ENCODE peak calls at places on chromosome 2, in four cellular contexts. Y is mesenchymal stem cell, A is mammary epithelial cell, X is OCI-LY7. U is an unnamed sample.
A peak's percentile ranks its signal among the peaks of the same experiment; 100 is the strongest.

GRCh38 chr2:199739413-199740110 is 111.4 kb downstream of the FTCDNL1 start:
- DNase-seq in Y (peak; percentile 62), X (peak; percentile 62), A (peak; percentile 8), U (peak; percentile 57)

GRCh38 chr2:111188681-111189080 is 68.0 kb downstream of the BCL2L11 start:
- DNase-seq in A (no peak), Y (no peak), X (no peak), U (no peak)

GRCh38 chr2:173059941-173060575 is 15.6 kb upstream of the MAP3K20 start:
- DNase-seq in A (no peak), Y (no peak), X (peak; percentile 17), U (no peak)

GRCh38 chr2:31051213-31052185 is 86.7 kb downstream of the GALNT14 start:
- DNase-seq in X (no peak), Y (no peak), A (no peak), U (no peak)

GRCh38 chr2:109538551-109538950 is 75.2 kb downstream of the SEPTIN10 start:
- DNase-seq in X (no peak), A (no peak), Y (no peak), U (no peak)

GRCh38 chr2:204274991-204275390 is 270.3 kb upstream of the PARD3B start:
- DNase-seq in X (no peak), A (no peak), Y (no peak), U (no peak)

GRCh38 chr2:62475172-62476011 is 30.6 kb downstream of the TMEM17 start:
- DNase-seq in Y (peak; percentile 17), X (no peak), A (peak; percentile 44), U (no peak)

GRCh38 chr2:18046558-18046957 is 168.1 kb downstream of the KCNS3 start:
- DNase-seq in X (no peak), A (peak; percentile 34), Y (peak; percentile 44), U (peak; percentile 17)

GRCh38 chr2:111122631-111123421 is 2.1 kb downstream of the BCL2L11 start:
- DNase-seq in X (peak; percentile 34), Y (peak; percentile 84), A (peak; percentile 78), U (peak; percentile 79)

GRCh38 chr2:120360307-120360855 is 14.4 kb downstream of the INHBB start:
- DNase-seq in X (no peak), A (no peak), Y (no peak), U (peak; percentile 16)

GRCh38 chr2:160956243-160956802 is 203.9 kb upstream of the TANK start:
- DNase-seq in A (peak; percentile 39), Y (no peak), X (no peak), U (no peak)

GRCh38 chr2:62654423-62654791 is 51.1 kb upstream of the EHBP1 start:
- DNase-seq in A (peak; percentile 91), X (no peak), Y (no peak), U (no peak)

GRCh38 chr2:66569974-66570373 is 135.0 kb downstream of the MEIS1 start:
- DNase-seq in X (no peak), A (no peak), Y (peak; percentile 55), U (no peak)

GRCh38 chr2:19971691-19972090 is 18.2 kb downstream of the WDR35 start:
- DNase-seq in X (no peak), Y (no peak), A (no peak), U (no peak)

GRCh38 chr2:20595439-20596192 is 55.3 kb downstream of the HS1BP3 start:
- DNase-seq in A (peak; percentile 51), X (peak; percentile 82), Y (peak; percentile 95), U (peak; percentile 88)

GRCh38 chr2:174120346-174120745 is 128.0 kb downstream of the OLA1 start:
- DNase-seq in A (peak; percentile 60), X (no peak), Y (peak; percentile 42), U (peak; percentile 25)

GRCh38 chr2:37325625-37326071 is 1.0 kb upstream of the PRKD3 start:
- DNase-seq in Y (no peak), A (no peak), X (no peak), U (no peak)

GRCh38 chr2:231392431-231393148 is 2.9 kb upstream of the B3GNT7 start:
- DNase-seq in X (no peak), A (no peak), Y (no peak), U (no peak)

GRCh38 chr2:55880416-55881143 is 43.0 kb downstream of the EFEMP1 start:
- DNase-seq in Y (peak; percentile 69), A (no peak), X (no peak), U (no peak)

GRCh38 chr2:70596293-70596692 is 42.7 kb upstream of the TGFA start:
- DNase-seq in X (no peak), Y (no peak), A (peak; percentile 92), U (no peak)

GRCh38 chr2:219079417-219079816 is 18.7 kb upstream of the IHH start:
- DNase-seq in A (peak; percentile 61), X (no peak), Y (no peak), U (peak; percentile 42)

GRCh38 chr2:3193423-3194330 is 183.9 kb downstream of the EIPR1 start:
- DNase-seq in A (no peak), X (no peak), Y (no peak), U (no peak)

GRCh38 chr2:203534486-203535077 is 519 bp downstream of the RAPH1 start:
- DNase-seq in Y (peak; percentile 54), X (peak; percentile 67), A (peak; percentile 39), U (peak; percentile 13)

GRCh38 chr2:102184018-102184417 is 2.8 kb upstream of the IL1RL2 start:
- DNase-seq in X (no peak), A (no peak), Y (no peak), U (no peak)

GRCh38 chr2:102180687-102180999 is 6.2 kb upstream of the IL1RL2 start:
- DNase-seq in A (no peak), X (no peak), Y (no peak), U (no peak)

GRCh38 chr2:102181376-102181775 is 5.4 kb upstream of the IL1RL2 start:
- DNase-seq in X (no peak), A (no peak), Y (no peak), U (no peak)

GRCh38 chr2:102179788-102180686 is 6.8 kb upstream of the IL1RL2 start:
- DNase-seq in X (no peak), A (no peak), Y (no peak), U (no peak)

GRCh38 chr2:102181919-102182635 is 4.7 kb upstream of the IL1RL2 start:
- DNase-seq in X (no peak), A (no peak), Y (peak; percentile 62), U (no peak)
- H3K27ac ChIP-seq in X (no peak overlapping the region), A (no peak overlapping the region), Y (no peak overlapping the region), U (no peak overlapping the region)

GRCh38 chr2:86435531-86435930 is 5.6 kb upstream of the KDM3A start:
- DNase-seq in X (no peak), Y (no peak), A (no peak), U (no peak)
- H3K27ac ChIP-seq in X (no peak overlapping the region), Y (no peak overlapping the region), A (no peak overlapping the region), U (no peak overlapping the region)

GRCh38 chr2:85987266-85988178 is 98.7 kb upstream of the ST3GAL5 start:
- DNase-seq in X (no peak), A (no peak), Y (no peak), U (no peak)

GRCh38 chr2:85989288-85989865 is 100.6 kb upstream of the ST3GAL5 start:
- DNase-seq in Y (no peak), X (no peak), A (no peak), U (no peak)

GRCh38 chr2:85988914-85989270 is 100.1 kb upstream of the ST3GAL5 start:
- DNase-seq in A (no peak), Y (no peak), X (no peak), U (no peak)

GRCh38 chr2:85990084-85990483 is 101.3 kb upstream of the ST3GAL5 start:
- DNase-seq in X (no peak), Y (no peak), A (no peak), U (no peak)

DNA sequence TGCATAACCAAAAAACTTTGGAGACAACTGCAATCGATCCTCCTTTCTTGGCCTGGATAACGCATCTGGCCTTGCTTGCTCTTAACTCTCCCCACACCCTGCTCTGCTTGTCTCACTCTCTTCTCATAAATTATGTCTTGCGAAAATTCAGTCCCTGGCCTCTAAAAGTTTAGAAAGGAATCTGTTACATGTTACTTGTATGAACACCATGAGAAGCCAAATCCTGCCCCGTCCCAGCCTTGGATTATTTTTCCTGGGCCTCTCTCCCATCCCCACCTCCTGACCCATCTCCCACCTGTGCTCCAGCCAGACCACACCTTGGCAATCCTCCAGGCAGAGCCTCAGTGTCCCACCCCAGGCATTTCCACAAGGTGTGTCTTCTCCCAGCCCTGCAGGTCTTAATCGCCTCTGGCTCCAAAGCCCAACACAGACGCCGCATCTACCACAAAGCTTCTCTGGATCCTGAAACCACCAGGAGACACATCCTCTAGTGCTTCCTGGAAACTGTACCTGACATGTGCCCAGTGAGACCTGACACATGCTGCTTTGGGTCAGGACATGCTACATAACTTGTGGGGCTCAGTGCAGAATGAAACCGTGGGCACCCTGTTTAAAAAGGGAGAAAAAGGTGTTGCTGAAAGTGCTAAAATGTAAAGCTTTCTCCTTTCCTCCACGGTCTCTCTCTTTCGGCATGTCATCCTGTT is 99.6 kb upstream of the ST3GAL5 start:
- DNase-seq in Y (no peak), X (no peak), A (no peak), U (no peak)
- H3K27ac ChIP-seq in Y (no peak overlapping the region), X (no peak overlapping the region), A (no peak overlapping the region), U (no peak overlapping the region)

GRCh38 chr2:223008162-223008561 is 43.8 kb upstream of the KCNE4 start:
- DNase-seq in Y (peak; percentile 97), X (no peak), A (no peak), U (peak; percentile 95)

GRCh38 chr2:223012291-223012690 is 39.7 kb upstream of the KCNE4 start:
- DNase-seq in Y (no peak), X (no peak), A (no peak), U (no peak)

GRCh38 chr2:223008936-223009335 is 43.1 kb upstream of the KCNE4 start:
- DNase-seq in Y (no peak), X (no peak), A (no peak), U (no peak)

GRCh38 chr2:223007531-223007930 is 44.5 kb upstream of the KCNE4 start:
- DNase-seq in X (no peak), Y (peak; percentile 81), A (peak; percentile 20), U (peak; percentile 71)

GRCh38 chr2:223010641-223011040 is 41.3 kb upstream of the KCNE4 start:
- DNase-seq in Y (no peak), X (no peak), A (peak; percentile 9), U (peak; percentile 52)
- H3K27ac ChIP-seq in Y (no peak overlapping the region), X (no peak overlapping the region), A (no peak overlapping the region), U (peak overlapping the region; percentile 56)

DNA sequence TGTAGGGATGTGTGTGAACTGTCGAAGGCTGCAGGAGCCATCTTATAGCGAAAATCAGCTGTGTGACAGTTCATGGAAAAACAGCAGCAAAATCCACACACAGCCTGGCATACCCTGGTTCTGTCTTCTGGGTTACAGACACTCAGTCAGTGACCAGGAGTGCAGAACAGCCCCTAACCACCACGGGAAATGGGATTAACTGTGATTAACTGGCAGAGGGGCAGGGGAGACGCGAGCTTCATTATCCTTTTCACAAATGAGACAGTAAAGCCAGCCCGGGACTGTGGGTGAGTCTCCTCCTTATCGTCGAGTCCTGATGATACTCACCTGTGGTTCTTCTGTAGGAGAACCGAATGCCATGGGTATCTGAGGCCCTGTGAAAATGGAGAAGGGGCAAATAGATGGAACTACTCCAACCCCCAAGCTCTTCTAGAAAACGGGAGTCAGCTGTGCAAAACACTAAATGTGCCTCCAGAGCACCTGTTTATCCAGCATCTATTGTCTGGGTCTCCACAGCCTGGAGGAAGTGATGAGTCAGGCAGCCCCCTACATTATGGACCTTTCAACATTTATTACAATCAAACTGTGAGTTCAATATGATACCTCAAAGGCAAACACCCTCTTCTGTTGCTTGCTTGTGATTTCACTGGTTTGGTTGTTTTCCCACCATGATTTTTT is 9.9 kb upstream of the LRRFIP1 start:
- DNase-seq in A (no peak), X (no peak), Y (no peak), U (no peak)
- H3K27ac ChIP-seq in A (no peak overlapping the region), X (no peak overlapping the region), Y (no peak overlapping the region), U (peak overlapping the region; percentile 70)

U was measured in brain microvascular endothelial cell.